ENCODE peak calls at places on chromosomes 5 and 9, in ten cellular contexts. V is ascending aorta; Q is effector memory CD4-positive, alpha-beta T cell; W is pancreas; X is ovary; S is uterus; G is right atrium auricular region; J is CD8-positive, alpha-beta T cell; O is iPS DF 6.9; Z is HepG2. M is an unnamed sample.

GRCh38 chr5:33781286-33781685 is 110.5 kb downstream of the ADAMTS12 start:
- DNase-seq in O (no peak), G (no peak), Q (no peak), S (no peak), Z (no peak), X (no peak), V (no peak), J (no peak), W (no peak), M (no peak)

GRCh38 chr9:88741335-88741734 is 206.4 kb downstream of the NXNL2 start:
- DNase-seq in G (no peak), O (no peak), S (no peak), J (no peak), Q (no peak), Z (peak; percentile 23), W (no peak), V (no peak), X (no peak), M (no peak)

GRCh38 chr9:130361873-130362362 is 82.8 kb upstream of the ASS1 start:
- DNase-seq in Z (no peak), X (no peak), W (no peak), V (no peak), O (no peak), G (no peak), S (no peak), J (no peak), Q (no peak), M (no peak)

GRCh38 chr5:151034422-151035379 is 14.3 kb downstream of the GPX3 start:
- DNase-seq in Z (no peak), G (no peak), Q (no peak), O (no peak), X (no peak), S (no peak), J (no peak), W (no peak), V (no peak), M (no peak)

GRCh38 chr5:139658501-139658927 is 10.4 kb downstream of the CXXC5 start:
- DNase-seq in W (peak; percentile 64), G (no peak), S (no peak), X (no peak), V (peak; percentile 81), Q (no peak), J (no peak), O (no peak), Z (no peak), M (no peak)

GRCh38 chr5:133347039-133347438 is 265.3 kb downstream of the FSTL4 start:
- DNase-seq in V (no peak), J (no peak), S (no peak), G (no peak), Q (no peak), W (no peak), X (no peak), Z (peak; percentile 29), O (no peak), M (no peak)

GRCh38 chr9:71619926-71620325 is 148.4 kb downstream of the CEMIP2 start:
- DNase-seq in X (no peak), W (no peak), O (no peak), Z (no peak), Q (no peak), G (no peak), V (no peak), J (no peak), S (no peak), M (no peak)

GRCh38 chr9:131693163-131693562 is 46.7 kb downstream of the RAPGEF1 start:
- DNase-seq in G (no peak), V (no peak), J (no peak), O (no peak), X (no peak), S (no peak), Q (no peak), Z (no peak), W (no peak), M (no peak)

GRCh38 chr9:1938135-1938534 is 77.0 kb upstream of the SMARCA2 start:
- DNase-seq in X (no peak), J (no peak), Q (no peak), O (no peak), S (no peak), V (no peak), Z (no peak), G (no peak), W (no peak), M (no peak)

GRCh38 chr5:172870261-172870806 is 36.3 kb downstream of the ERGIC1 start:
- DNase-seq in W (no peak), S (peak; percentile 81), V (peak; percentile 94), O (no peak), X (no peak), Q (no peak), Z (no peak), G (peak; percentile 90), J (no peak), M (peak; percentile 83)

GRCh38 chr5:121199238-121199999 is 652.3 kb upstream of the FTMT start:
- DNase-seq in Z (no peak), W (no peak), J (no peak), G (no peak), X (peak; percentile 2), Q (no peak), V (no peak), S (no peak), O (no peak), M (no peak)

GRCh38 chr9:132488611-132489010 is 78.6 kb downstream of the CFAP77 start:
- DNase-seq in G (no peak), S (no peak), W (no peak), J (no peak), X (no peak), O (no peak), Z (no peak), V (no peak), Q (no peak), M (no peak)

GRCh38 chr9:130051855-130052254 is 1.9 kb upstream of the GPR107 start:
- DNase-seq in Z (no peak), O (no peak), X (no peak), J (no peak), Q (no peak), S (no peak), V (no peak), G (no peak), W (no peak), M (no peak)

GRCh38 chr5:160262665-160263064 is 33.4 kb downstream of the FABP6 start:
- DNase-seq in V (no peak), S (no peak), J (no peak), Z (no peak), G (no peak), W (no peak), X (no peak), Q (no peak), O (no peak), M (peak; percentile 27)
- H3K4me3 ChIP-seq in V (no peak overlapping the region), S (no peak overlapping the region), J (no peak overlapping the region), Z (no peak overlapping the region), G (no peak overlapping the region), W (no peak overlapping the region), X (no peak overlapping the region), Q (no peak overlapping the region), O (no peak overlapping the region), M (no peak overlapping the region)

GRCh38 chr9:104322581-104322980 is 181.5 kb upstream of the OR13F1 start:
- DNase-seq in S (no peak), J (no peak), V (no peak), W (no peak), X (no peak), O (no peak), G (no peak), Z (no peak), Q (no peak), M (no peak)
- H3K27ac ChIP-seq in S (no peak overlapping the region), J (no peak overlapping the region), V (peak overlapping the region; percentile 2), W (no peak overlapping the region), X (no peak overlapping the region), O (no peak overlapping the region), G (no peak overlapping the region), Z (no peak overlapping the region), Q (no peak overlapping the region), M (no peak overlapping the region)

DNA sequence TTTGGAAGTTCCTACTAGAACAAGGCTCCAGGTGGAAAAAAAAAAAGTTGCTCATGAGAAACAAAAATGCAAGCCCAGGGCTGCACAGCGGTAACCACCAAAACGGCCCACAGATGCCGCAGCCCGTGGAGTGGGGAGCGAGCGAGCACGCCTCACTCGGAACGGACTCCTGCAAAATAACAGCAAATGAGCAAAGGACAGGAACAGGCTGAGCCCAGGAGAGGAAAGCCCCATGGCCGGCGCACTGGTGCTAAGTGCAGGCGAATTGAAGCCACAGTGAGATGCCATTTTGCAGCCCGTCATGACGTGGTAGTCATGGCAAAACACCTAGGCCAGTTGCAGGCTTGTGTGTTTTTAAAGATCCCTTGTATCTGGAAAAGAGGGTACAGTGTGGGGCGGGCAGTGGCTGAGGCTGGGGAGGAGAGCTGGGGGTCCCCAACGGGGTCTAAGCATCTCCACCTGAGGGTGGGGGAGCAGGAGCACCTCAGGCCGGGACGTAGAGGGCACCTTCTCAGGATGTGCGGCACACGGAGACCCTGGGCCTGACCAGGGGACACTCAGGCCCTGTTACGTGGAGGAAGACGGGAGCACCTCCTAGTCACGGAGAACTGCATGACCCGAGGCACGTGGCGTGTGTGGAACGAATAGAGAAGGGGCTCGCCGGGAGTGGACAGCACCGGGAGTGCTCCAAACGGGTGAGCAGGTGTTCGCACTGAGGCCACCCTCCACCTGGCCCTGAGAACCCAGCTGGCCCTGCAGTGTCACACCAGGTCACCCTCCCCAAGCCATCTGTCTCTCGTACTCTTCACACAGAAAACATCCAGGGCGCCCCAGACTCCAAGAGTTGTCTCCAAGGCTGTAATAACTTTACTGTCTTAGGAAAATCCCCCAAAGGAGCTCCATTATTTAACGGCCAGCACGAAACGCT is 10.7 kb downstream of the GRM6 start:
- DNase-seq in G (no peak), S (no peak), V (no peak), J (no peak), Q (no peak), O (no peak), X (no peak), Z (no peak), W (no peak), M (no peak)
- H3K9me3 ChIP-seq in G (peaks cover 76% of the 10 kb centered on the region), S (no peaks in the 10 kb centered on the region), V (peaks cover 61% of the 10 kb centered on the region), J (no peaks in the 10 kb centered on the region), Q (no peaks in the 10 kb centered on the region), O (peaks cover 16% of the 10 kb centered on the region), X (peaks cover 6% of the 10 kb centered on the region), Z (peaks cover 65% of the 10 kb centered on the region), W (no peaks in the 10 kb centered on the region), M (peaks cover 81% of the 10 kb centered on the region)

DNA sequence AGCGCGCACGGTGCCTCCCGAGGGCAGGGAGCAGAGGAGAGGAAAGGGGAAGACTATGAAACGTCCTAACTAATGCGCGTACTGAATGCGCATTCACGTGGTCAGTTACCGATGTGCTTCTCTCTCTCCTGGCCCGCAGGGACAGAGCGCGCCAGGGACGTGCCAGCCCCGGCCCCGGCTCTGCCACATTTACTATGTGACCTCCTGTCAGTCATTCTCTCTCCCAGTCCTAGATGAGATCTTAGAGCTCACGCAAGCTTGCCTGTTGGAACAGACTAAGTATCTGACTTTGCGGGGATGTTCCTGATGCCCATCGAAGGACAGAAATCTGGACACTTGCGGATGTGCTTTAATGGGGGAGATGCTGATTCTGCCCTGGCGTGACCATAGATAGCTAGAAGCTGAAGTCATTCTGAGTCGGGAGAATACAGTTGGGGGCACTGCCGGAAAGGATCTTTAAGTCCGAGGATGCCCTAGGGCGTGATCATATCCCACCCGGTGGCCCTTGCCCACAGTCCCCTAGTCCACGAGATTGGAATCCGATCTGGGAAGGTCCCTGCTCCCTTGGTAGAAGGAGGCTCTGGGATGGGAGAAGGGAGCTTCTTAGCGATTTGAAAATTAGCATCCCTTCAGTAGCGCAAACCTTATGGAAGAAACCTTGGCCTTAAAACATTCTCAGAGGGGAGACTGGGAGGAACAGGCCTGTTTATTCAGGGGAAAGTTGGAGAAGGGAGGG is 5.8 kb upstream of the EBF1 start:
- DNase-seq in G (no peak), V (no peak), J (no peak), W (no peak), Q (no peak), X (no peak), Z (no peak), S (peak; percentile 19), O (no peak), M (no peak)
- H3K4me3 ChIP-seq in G (no peak overlapping the region), V (no peak overlapping the region), J (peak overlapping the region; percentile 21), W (no peak overlapping the region), Q (no peak overlapping the region), X (no peak overlapping the region), Z (no peak overlapping the region), S (no peak overlapping the region), O (peak overlapping the region; percentile 12), M (no peak overlapping the region)

GRCh38 chr5:132215329-132215728 is 12.3 kb downstream of the P4HA2 start:
- DNase-seq in X (peak; percentile 91), G (peak; percentile 96), O (no peak), V (peak; percentile 98), J (no peak), Q (no peak), Z (no peak), W (peak; percentile 96), S (peak; percentile 94), M (peak; percentile 93)
- H3K27ac ChIP-seq in X (peak overlapping the region; percentile 46), G (peak overlapping the region; percentile 94), O (no peak overlapping the region), V (peak overlapping the region; percentile 97), J (no peak overlapping the region), Q (no peak overlapping the region), Z (no peak overlapping the region), W (peak overlapping the region; percentile 89), S (peak overlapping the region; percentile 97), M (peak overlapping the region; percentile 79)